ENCODE peak calls at places on chromosomes 5 and 9, in four cellular contexts. Q is Calu3, Z is dorsolateral prefrontal cortex, J is mammary epithelial cell. D is an unnamed sample.

GRCh38 chr9:127525426-127526188 is 74.3 kb downstream of the LRSAM1 start:
- DNase-seq in Q (no peak), Z (no peak), J (no peak), D (no peak)

GRCh38 chr5:78467744-78468357 is 107.4 kb downstream of the SCAMP1 start:
- DNase-seq in Q (no peak), Z (no peak), J (peak), D (no peak)

GRCh38 chr5:175588709-175589429 is 69.0 kb upstream of the HRH2 start:
- DNase-seq in Q (no peak), J (no peak), Z (no peak), D (no peak)

GRCh38 chr9:79408617-79409016 is 163.1 kb upstream of the TLE4 start:
- DNase-seq in Q (no peak), J (no peak), Z (no peak), D (no peak)

GRCh38 chr9:123282343-123283047 is 14.1 kb upstream of the STRBP start:
- DNase-seq in J (no peak), Z (no peak), Q (peak), D (peak)

GRCh38 chr5:141637266-141637692 is 482 bp downstream of the RELL2 start:
- DNase-seq in Z (no peak), Q (peak), J (no peak), D (no peak)

GRCh38 chr5:139839918-139840317 is 44.3 kb downstream of the PSD2 start:
- DNase-seq in Z (no peak), Q (no peak), J (no peak), D (no peak)

GRCh38 chr9:94971378-94972131 is 245.1 kb downstream of the AOPEP start:
- DNase-seq in J (no peak), Q (no peak), Z (no peak), D (no peak)

GRCh38 chr5:2536632-2537031 is 214.8 kb downstream of the IRX2 start:
- DNase-seq in Q (no peak), J (no peak), Z (no peak), D (no peak)

GRCh38 chr5:134563962-134564361 is 38.5 kb downstream of the JADE2 start:
- DNase-seq in Z (no peak), J (no peak), Q (no peak), D (no peak)

GRCh38 chr5:59143926-59144333 is 561.1 kb downstream of the RAB3C start:
- DNase-seq in J (no peak), Q (no peak), Z (no peak), D (no peak)

GRCh38 chr9:38622083-38622674 is 1.8 kb upstream of the ANKRD18A start:
- DNase-seq in Q (peak), J (no peak), Z (no peak), D (no peak)

GRCh38 chr9:33506626-33507370 is 17.3 kb upstream of the ANKRD18B start:
- DNase-seq in Q (peak), Z (no peak), J (peak), D (no peak)

GRCh38 chr9:127546125-127546832 is 65.8 kb upstream of the STXBP1 start:
- DNase-seq in Q (no peak), Z (no peak), J (no peak), D (no peak)

GRCh38 chr5:71771191-71771590 is 52.1 kb downstream of the CARTPT start:
- DNase-seq in J (no peak), Q (no peak), Z (no peak), D (no peak)

GRCh38 chr9:130825051-130825651 is 9.9 kb upstream of the ABL1 start:
- DNase-seq in Z (no peak), Q (no peak), J (no peak), D (peak)

GRCh38 chr5:68409259-68409658 is 193.7 kb downstream of the PIK3R1 start:
- DNase-seq in Z (no peak), J (peak), Q (no peak), D (no peak)

GRCh38 chr9:21060919-21061561 is 16.7 kb downstream of the IFNB1 start:
- DNase-seq in Z (no peak), Q (no peak), J (no peak), D (no peak)

GRCh38 chr5:157343842-157344790 is 78.2 kb downstream of the CYFIP2 start:
- DNase-seq in Q (no peak), J (no peak), Z (no peak), D (no peak)

DNA sequence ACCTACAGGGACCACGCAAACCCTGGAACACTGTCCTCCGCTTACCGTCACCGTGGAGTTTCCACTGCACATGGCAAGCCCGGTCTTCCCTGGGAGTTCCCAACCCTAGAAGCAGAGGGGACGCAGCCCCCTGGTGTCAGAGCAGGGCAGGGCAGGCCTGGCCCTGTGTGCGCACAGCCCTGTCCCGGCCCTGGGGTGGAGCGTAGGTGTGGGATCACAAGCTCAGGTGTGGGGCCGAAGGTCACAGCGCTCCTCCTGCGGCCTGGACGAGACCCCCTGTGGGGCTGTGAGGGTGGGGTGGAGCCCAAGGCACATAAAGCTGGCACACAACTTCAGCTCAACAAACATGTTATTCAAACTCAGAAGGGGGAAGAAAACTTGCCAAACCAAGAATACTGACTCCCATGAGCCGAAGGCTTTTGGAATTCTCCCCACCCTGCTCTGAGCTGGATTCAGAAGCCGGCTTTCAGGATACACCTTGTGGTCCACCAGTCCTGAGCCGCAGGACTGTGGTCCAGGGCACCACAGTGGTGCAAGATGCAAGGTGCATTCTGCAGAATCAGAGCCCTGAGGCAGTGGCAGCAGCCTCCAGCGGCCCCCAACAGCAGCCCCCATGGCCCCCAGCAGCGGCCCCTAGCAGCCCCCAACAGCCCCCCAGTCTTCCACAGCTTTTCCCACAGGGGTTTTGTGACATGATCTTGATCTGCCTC is 11.8 kb upstream of the EXOC3 start:
- DNase-seq in Q (peak), Z (no peak), J (no peak), D (peak)
- TF ChIP-seq CTCF in Q (peak), Z (peak), J (peak), D (peak)

GRCh38 chr9:84928419-84928818 is 258.9 kb downstream of the NTRK2 start:
- DNase-seq in Z (no peak), Q (no peak), J (no peak), D (no peak)

GRCh38 chr9:84929068-84929467 is 259.5 kb downstream of the NTRK2 start:
- DNase-seq in Z (no peak), J (no peak), Q (no peak), D (no peak)

GRCh38 chr9:84935528-84936117 is 266.1 kb downstream of the NTRK2 start:
- DNase-seq in Q (no peak), Z (no peak), J (no peak), D (no peak)

GRCh38 chr9:84937086-84937670 is 267.6 kb downstream of the NTRK2 start:
- DNase-seq in J (no peak), Q (no peak), Z (no peak), D (no peak)

GRCh38 chr9:84932915-84933527 is 263.5 kb downstream of the NTRK2 start:
- DNase-seq in J (peak), Z (no peak), Q (no peak), D (no peak)
- TF ChIP-seq CTCF in J (peak), Z (peak), Q (no peak), D (peak)

GRCh38 chr9:134366223-134367031 is 40.2 kb downstream of the RXRA start:
- DNase-seq in Z (peak), Q (peak), J (peak), D (peak)

GRCh38 chr9:134365115-134365596 is 38.9 kb downstream of the RXRA start:
- DNase-seq in J (no peak), Q (no peak), Z (no peak), D (no peak)

GRCh38 chr9:134363450-134363849 is 37.2 kb downstream of the RXRA start:
- DNase-seq in Z (no peak), J (no peak), Q (no peak), D (no peak)

GRCh38 chr9:134365791-134366222 is 39.6 kb downstream of the RXRA start:
- DNase-seq in Q (no peak), Z (no peak), J (peak), D (peak)

DNA sequence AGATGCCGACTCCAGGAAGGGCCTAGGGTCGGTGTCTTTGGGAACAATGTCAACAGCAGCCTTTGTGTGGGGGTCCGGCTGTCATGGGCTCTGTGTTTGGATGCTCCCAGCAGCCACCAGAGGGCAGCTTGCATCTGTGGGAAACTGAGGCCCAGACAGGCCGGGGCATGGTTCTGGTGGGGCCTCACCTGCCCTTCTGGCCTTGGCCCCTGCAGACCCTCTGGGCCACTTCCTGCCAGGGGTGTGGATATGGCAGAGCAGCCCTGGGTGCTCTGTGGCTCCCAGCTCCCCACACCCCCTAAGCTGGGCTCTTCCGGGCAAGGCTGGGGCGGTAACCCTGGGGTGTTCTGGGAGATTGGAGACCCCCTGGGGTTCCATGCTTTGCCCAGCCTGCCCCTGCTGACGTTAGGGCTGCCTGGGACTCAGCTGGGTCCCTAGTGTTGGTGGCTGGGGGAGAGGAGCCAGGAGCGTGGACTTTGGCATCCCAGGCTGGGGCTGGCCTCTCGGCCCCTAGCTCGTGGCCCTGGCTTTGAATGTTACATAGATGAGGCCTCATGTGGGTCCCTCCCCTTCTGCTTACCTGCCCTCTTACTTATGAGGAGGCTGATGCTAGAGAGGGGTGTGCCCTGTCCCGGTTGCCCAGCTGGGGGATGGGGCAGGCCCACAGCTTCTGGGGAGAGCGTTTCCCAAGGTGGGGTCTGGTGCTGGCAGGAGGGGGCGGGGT is 38.3 kb downstream of the RXRA start:
- DNase-seq in Z (no peak), Q (no peak), J (no peak), D (no peak)
- TF ChIP-seq CTCF in Z (peak), Q (no peak), J (peak), D (no peak)

DNA sequence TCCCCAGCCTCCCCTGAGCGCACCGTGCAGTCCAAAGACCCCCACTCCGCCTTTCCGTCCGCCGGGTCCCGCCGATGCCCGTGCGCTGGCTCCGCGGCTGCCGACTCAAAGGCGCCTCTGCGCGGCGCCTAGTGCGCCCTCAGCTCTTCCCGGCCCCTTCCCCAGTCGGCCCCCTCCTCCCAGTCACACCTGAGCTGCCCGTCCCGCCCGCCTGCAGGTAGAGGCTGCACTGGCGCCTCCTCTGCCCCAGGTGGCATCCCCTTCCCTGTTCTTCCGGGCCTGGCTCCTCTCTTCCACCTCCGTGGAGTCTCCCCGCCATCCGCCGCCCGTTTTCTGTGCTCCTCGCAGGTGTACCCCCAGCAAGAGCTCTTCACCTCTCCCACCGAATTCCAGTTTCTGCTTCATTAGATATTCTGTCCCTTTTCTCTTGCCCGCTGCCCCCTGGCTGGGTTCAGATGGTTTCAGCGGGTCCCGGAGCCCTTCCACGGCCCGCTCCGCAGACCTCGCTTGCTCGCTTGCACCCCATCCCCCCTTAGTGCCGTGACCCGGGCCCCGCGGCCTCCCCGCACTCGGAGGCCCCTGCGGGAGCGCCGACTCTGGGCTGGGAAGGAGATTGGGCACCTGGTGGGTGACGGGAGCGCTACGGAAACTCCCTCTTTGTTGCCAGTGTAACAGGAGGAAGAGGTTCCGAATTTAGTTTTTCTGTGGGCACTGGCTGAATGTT is 707 bp downstream of the SLC44A1 start:
- DNase-seq in Z (no peak), J (peak), Q (peak), D (peak)
- TF ChIP-seq CTCF in Z (no peak), J (peak), Q (no peak), D (peak)

GRCh38 chr9:136926154-136926704 is 18.3 kb downstream of the FBXW5 start:
- DNase-seq in Z (no peak), J (no peak), Q (no peak), D (no peak)

GRCh38 chr9:136926749-136927148 is 17.8 kb downstream of the FBXW5 start:
- DNase-seq in J (no peak), Q (no peak), Z (no peak), D (no peak)

GRCh38 chr9:136927343-136928261 is 16.9 kb downstream of the FBXW5 start:
- DNase-seq in Z (no peak), Q (no peak), J (no peak), D (no peak)

GRCh38 chr9:136923881-136924280 is 20.7 kb downstream of the FBXW5 start:
- DNase-seq in Z (no peak), Q (no peak), J (no peak), D (no peak)

DNA sequence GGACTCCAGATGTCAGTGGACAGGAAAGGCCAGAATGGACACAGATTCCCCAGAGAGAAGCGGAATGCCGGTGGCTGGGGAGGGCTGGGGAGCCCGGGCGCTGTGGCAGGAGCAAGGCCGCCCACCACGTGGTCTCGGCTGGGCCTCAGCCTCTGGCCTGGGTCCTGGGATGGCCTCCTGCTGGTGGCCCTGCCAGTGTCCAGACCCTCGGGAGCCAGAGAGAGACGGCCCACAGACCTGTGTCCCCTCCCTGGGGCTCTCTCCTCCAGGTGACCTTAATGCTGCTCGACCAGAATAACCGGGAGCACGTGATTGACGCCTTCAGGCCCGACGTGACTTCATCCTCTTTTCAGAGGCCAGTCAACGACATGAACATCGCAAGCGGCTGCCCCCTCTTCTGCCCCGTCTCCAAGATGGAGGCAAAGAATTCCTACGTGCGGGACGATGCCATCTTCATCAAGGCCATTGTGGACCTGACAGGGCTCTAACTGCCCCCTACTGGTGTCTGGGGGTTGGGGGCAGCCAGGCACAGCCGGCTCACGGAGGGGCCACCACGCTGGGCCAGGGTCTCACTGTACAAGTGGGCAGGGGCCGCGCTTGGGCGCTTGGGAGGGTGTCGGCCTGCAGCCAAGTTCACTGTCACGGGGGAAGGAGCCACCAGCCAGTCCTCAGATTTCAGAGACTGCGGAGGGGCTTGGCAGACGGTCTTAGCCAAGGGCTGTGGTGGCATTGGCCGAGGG is 19.0 kb downstream of the FBXW5 start:
- DNase-seq in Q (no peak), Z (no peak), J (no peak), D (no peak)
- TF ChIP-seq CTCF in Q (no peak), Z (no peak), J (no peak), D (no peak)

GRCh38 chr9:114097613-114098020 is 1.5 kb downstream of the KIF12 start:
- DNase-seq in J (peak), Z (no peak), Q (peak), D (no peak)

GRCh38 chr9:114094971-114095370 is 4.1 kb downstream of the KIF12 start:
- DNase-seq in J (no peak), Z (no peak), Q (no peak), D (no peak)

GRCh38 chr9:114096866-114097612 is 2.1 kb downstream of the KIF12 start:
- DNase-seq in J (no peak), Q (no peak), Z (no peak), D (no peak)

GRCh38 chr9:114098021-114098659 is 952 bp downstream of the KIF12 start:
- DNase-seq in Z (no peak), Q (peak), J (peak), D (no peak)

DNA sequence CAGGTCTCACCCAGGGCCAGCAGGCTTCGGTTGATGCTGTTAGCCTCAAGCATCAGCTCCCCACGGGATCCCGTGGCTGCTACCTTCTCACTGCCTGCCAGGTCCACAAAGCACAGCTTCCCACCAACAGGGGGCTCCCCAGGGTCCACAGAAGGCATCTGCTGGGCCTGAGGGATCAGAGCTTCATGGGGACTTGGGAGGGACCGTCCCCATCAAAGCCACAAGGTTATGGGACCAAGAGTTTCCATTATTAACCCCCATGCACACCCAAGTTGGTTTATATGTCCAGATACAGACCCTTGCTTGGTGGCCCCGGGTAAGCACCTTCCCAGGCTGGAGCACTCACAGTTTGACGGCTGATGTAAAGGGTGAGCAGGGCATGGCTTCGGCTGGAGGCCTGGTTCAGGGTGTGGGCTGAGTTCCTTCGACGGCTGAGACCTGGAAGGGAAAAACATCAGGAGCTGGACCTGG is 3.0 kb downstream of the KIF12 start:
- DNase-seq in Q (peak), Z (no peak), J (no peak), D (no peak)
- TF ChIP-seq CTCF in Q (no peak), Z (no peak), J (no peak), D (peak)